ENCODE peak calls at places on chromosomes 11 and 22, in five cellular contexts. G is left lung, J is HFF-Myc, Z is heart left ventricle, W is fibroblast of the aortic adventitia. C is an unnamed sample.

GRCh38 chr11:118295199-118295598 is 9.3 kb upstream of the CD3E start:
- DNase-seq in G (no peak), J (no peak), Z (no peak), W (no peak), C (no peak)

GRCh38 chr11:37087650-37088572 is 489.9 kb upstream of the RAG2 start:
- DNase-seq in G (no peak), J (no peak), Z (no peak), W (no peak), C (no peak)

GRCh38 chr11:63841554-63841953 is 2.6 kb downstream of the MARK2 start:
- DNase-seq in G (peak), J (no peak), Z (peak), W (peak), C (peak)

GRCh38 chr11:77821349-77821851 is 456 bp downstream of the AAMDC start:
- DNase-seq in G (peak), J (no peak), Z (no peak), W (peak), C (peak)

GRCh38 chr22:49310354-49310753 is 517.3 kb downstream of the BRD1 start:
- DNase-seq in G (peak), J (no peak), Z (no peak), W (no peak), C (no peak)

GRCh38 chr11:106840993-106841392 is 177.3 kb downstream of the GUCY1A2 start:
- DNase-seq in G (no peak), J (no peak), Z (no peak), W (no peak), C (no peak)

GRCh38 chr11:17277024-17277584 is 565 bp downstream of the NUCB2 start:
- DNase-seq in G (no peak), J (no peak), Z (no peak), W (peak), C (peak)

GRCh38 chr11:64060861-64061444 is 25.2 kb downstream of the FLRT1 start:
- DNase-seq in G (peak), J (no peak), Z (peak), W (peak), C (peak)

GRCh38 chr11:105215528-105215927 is 76.0 kb upstream of the CARD18 start:
- DNase-seq in G (no peak), J (no peak), Z (no peak), W (no peak), C (no peak)

GRCh38 chr22:17267661-17268330 is 48.6 kb upstream of the ADA2 start:
- DNase-seq in G (no peak), J (no peak), Z (no peak), W (no peak), C (no peak)

GRCh38 chr22:23119492-23120414 is 22.0 kb downstream of the RSPH14 start:
- DNase-seq in G (no peak), J (no peak), Z (no peak), W (no peak), C (no peak)

GRCh38 chr11:32643526-32643925 is 59.9 kb downstream of the EIF3M start:
- DNase-seq in G (no peak), J (no peak), Z (no peak), W (peak), C (peak)

GRCh38 chr11:1854949-1855885 is 2.3 kb downstream of the LSP1 start:
- DNase-seq in G (no peak), J (no peak), Z (no peak), W (no peak), C (no peak)

GRCh38 chr11:1853376-1854131 is 670 bp downstream of the LSP1 start:
- DNase-seq in G (no peak), J (no peak), Z (no peak), W (no peak), C (no peak)

GRCh38 chr11:1855886-1856265 is 3.0 kb downstream of the LSP1 start:
- DNase-seq in G (no peak), J (no peak), Z (no peak), W (no peak), C (no peak)

GRCh38 chr11:1852885-1853284 is at the start of gene LSP1:
- DNase-seq in G (peak), J (no peak), Z (no peak), W (no peak), C (no peak)

DNA sequence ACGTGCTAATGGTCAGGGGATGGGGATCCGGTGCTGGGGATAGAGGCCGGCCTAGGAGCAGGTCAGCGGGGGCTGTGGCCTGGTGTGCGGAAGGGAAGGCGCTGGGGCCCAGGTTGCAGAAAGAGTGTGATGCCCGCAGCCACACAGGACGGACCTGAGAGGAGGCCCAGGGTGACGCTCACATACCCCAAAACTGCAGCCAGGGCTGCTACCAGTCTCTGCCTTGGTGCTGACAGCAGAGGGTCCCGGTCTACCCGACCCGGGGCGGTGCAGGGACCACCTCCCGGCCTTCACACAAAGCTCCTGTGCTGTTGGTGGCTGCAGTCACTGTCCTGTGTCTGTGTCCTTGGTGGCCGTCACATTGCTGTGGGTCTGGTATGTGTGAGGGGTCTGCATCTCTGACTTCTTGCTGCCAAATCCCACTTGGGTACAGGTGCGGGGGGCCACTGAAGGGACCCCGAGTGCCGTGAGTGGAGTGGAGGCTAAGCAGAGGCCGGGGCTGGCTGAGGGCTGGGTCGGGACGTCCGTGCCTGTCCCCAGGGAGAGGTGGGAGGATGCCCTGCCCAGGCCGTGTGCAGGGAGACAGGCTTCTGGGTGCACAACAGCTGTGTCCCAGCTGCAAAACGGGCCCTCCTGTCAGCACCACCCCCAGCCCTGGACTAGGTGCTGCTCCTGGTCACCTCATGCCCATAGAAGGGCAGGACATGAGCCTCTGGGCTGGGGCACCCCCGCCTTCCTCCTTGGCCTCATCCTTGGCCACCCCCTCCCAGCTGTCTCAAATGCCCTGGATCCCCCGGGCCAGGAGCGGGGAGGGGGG is 1.5 kb downstream of the LSP1 start:
- DNase-seq in G (no peak), J (no peak), Z (no peak), W (no peak), C (no peak)
- H3K4me3 ChIP-seq in G (no peak), J (no peak), Z (peak), W (no peak), C (no peak)

GRCh38 chr11:10623797-10624761 is 55.6 kb upstream of the LYVE1 start:
- DNase-seq in G (peak), J (no peak), Z (no peak), W (peak), C (peak)
- TF ChIP-seq CTCF in G (peak), J (peak), Z (peak), W (peak), C (peak)

GRCh38 chr11:94858012-94858705 is 90.0 kb downstream of the AMOTL1 start:
- DNase-seq in G (no peak), J (no peak), Z (no peak), W (no peak), C (no peak)
- H3K4me3 ChIP-seq in G (no peak), J (no peak), Z (no peak), W (no peak), C (no peak)

DNA sequence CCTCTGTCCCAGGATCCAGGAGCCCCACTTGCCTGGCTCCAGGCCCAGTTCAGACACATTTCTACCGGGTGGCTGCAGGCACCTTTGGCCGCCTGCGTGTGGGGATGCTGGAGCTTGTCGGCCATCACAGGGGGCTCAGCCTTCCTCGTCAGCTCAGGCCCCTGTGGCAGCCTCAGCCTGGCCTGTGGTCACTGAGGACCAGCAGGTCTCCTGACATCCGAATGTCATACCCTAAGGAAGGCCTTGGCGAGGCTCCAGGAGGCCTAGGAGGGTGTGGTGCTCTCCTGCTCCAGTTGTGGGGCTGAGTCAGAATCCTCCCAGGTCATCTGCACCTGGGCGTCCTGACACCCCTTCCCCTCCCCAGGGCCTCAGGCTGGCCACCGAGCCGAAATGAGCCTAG is 14.9 kb upstream of the SOX10 start:
- DNase-seq in G (no peak), J (no peak), Z (no peak), W (no peak), C (no peak)
- TF ChIP-seq CTCF in G (no peak), J (no peak), Z (no peak), W (no peak), C (no peak)

GRCh38 chr11:2885676-2886081 is at the start of gene CDKN1C:
- DNase-seq in G (peak), J (no peak), Z (peak), W (peak), C (peak)

GRCh38 chr11:2884424-2884815 is 1.2 kb downstream of the CDKN1C start:
- DNase-seq in G (no peak), J (no peak), Z (peak), W (peak), C (peak)

GRCh38 chr11:2882681-2883110 is 2.9 kb downstream of the CDKN1C start:
- DNase-seq in G (no peak), J (no peak), Z (no peak), W (no peak), C (no peak)

GRCh38 chr11:2885017-2885675 is 429 bp downstream of the CDKN1C start:
- DNase-seq in G (peak), J (no peak), Z (peak), W (peak), C (peak)

DNA sequence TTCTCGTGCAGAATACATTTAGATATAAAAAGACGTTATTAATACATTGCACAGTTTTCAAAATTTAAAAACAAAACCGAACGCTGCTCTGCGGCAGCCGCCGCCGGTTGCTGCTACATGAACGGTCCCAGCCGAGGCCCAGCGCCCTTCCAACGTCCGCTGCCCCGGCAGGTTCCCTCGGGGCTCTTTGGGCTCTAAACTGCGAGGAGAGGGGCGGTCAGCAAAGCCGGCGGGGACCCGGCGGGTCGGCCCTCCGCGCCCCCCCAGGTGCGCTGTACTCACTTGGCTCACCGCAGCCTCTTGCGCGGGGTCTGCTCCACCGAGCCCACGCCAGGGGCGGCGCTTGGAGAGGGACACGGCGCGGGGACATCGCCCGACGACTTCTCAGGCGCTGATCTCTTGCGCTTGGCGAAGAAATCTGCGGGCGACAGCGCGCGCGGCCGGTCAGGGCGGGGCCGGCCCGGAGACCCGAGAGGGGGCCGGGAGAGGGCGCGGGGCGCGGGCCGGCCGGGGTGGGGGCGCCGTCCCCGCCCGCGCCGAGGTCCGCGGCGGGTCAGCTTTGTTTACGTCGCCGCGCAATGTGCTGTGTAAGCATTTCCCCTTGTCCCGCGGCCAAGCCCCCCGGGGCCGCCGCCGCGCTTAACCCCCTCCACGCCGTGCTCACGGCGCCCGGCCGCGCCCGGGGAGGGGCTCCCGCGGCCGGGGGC is 1.7 kb downstream of the CDKN1C start:
- DNase-seq in G (no peak), J (no peak), Z (peak), W (peak), C (peak)
- H3K4me3 ChIP-seq in G (peak), J (peak), Z (peak), W (peak), C (peak)

GRCh38 chr11:12496181-12497025 is 119.0 kb downstream of the PARVA start:
- DNase-seq in G (no peak), J (no peak), Z (no peak), W (no peak), C (no peak)
- TF ChIP-seq CTCF in G (no peak), J (peak), Z (peak), W (no peak), C (peak)